ENCODE peak calls at places on chromosome 10, in seven cellular contexts. K is neural crest cell; Z is EL; H is central memory CD4-positive, alpha-beta T cell; O is GM20000; D is islet precursor cell; M is HuH-7.5. B is an unnamed sample.

GRCh38 chr10:113665806-113666354 is 2.0 kb upstream of the NRAP start:
- DNase-seq in K (no peak), Z (peak), H (no peak), O (no peak), D (peak), M (no peak), B (peak)

GRCh38 chr10:25682203-25682950 is 251.7 kb upstream of the MYO3A start:
- DNase-seq in K (no peak), Z (peak), H (no peak), O (no peak), D (no peak), M (no peak), B (peak)

GRCh38 chr10:128417776-128418175 is 291.6 kb upstream of the MKI67 start:
- DNase-seq in K (no peak), Z (no peak), H (no peak), O (no peak), D (no peak), M (no peak), B (no peak)

GRCh38 chr10:132448248-132448731 is 51.3 kb downstream of the PWWP2B start:
- DNase-seq in K (no peak), Z (peak), H (peak), O (peak), D (peak), M (peak), B (peak)

GRCh38 chr10:26780793-26781601 is 79.8 kb downstream of the ABI1 start:
- DNase-seq in K (no peak), Z (peak), H (no peak), O (no peak), D (peak), M (no peak), B (peak)

GRCh38 chr10:72038458-72039001 is 49.8 kb downstream of the SPOCK2 start:
- DNase-seq in K (no peak), Z (peak), H (no peak), O (no peak), D (peak), M (no peak), B (peak)

GRCh38 chr10:127524229-127524628 is 24.9 kb upstream of the NPS start:
- DNase-seq in K (no peak), Z (no peak), H (no peak), O (no peak), D (no peak), M (no peak), B (no peak)

GRCh38 chr10:36730316-36730715 is 395.1 kb upstream of the ANKRD30A start:
- DNase-seq in K (no peak), Z (peak), H (no peak), O (no peak), D (no peak), M (no peak), B (peak)

GRCh38 chr10:30007406-30007805 is 52.0 kb downstream of the JCAD start:
- DNase-seq in K (no peak), Z (no peak), H (no peak), O (no peak), D (no peak), M (no peak), B (no peak)

GRCh38 chr10:15433850-15434537 is 62.9 kb upstream of the FAM171A1 start:
- DNase-seq in K (peak), Z (peak), H (peak), O (peak), D (no peak), M (no peak), B (peak)

GRCh38 chr10:18140149-18140956 is at the start of gene CACNB2:
- DNase-seq in K (peak), Z (peak), H (no peak), O (peak), D (peak), M (peak), B (peak)

GRCh38 chr10:71805776-71806705 is 32.7 kb upstream of the VSIR start:
- DNase-seq in K (no peak), Z (no peak), H (no peak), O (no peak), D (peak), M (no peak), B (no peak)

GRCh38 chr10:132467464-132468149 is 70.0 kb upstream of the INPP5A start:
- DNase-seq in K (no peak), Z (no peak), H (no peak), O (no peak), D (no peak), M (no peak), B (no peak)

GRCh38 chr10:123356799-123357198 is 202.6 kb downstream of the BUB3 start:
- DNase-seq in K (no peak), Z (no peak), H (no peak), O (no peak), D (no peak), M (no peak), B (no peak)

GRCh38 chr10:113709221-113709838 is 29.6 kb downstream of the CASP7 start:
- DNase-seq in K (no peak), Z (peak), H (no peak), O (no peak), D (peak), M (no peak), B (peak)

GRCh38 chr10:124999433-125000365 is 57.8 kb downstream of the ZRANB1 start:
- DNase-seq in K (no peak), Z (no peak), H (no peak), O (peak), D (peak), M (no peak), B (peak)

GRCh38 chr10:60175418-60175817 is 214.3 kb downstream of the ANK3 start:
- DNase-seq in K (no peak), Z (no peak), H (no peak), O (no peak), D (peak), M (no peak), B (peak)

GRCh38 chr10:49118450-49118849 is 3.1 kb upstream of the VSTM4 start:
- DNase-seq in K (no peak), Z (no peak), H (no peak), O (no peak), D (peak), M (no peak), B (no peak)

GRCh38 chr10:17212802-17213204 is 11.3 kb upstream of the TRDMT1 start:
- DNase-seq in K (no peak), Z (no peak), H (no peak), O (no peak), D (no peak), M (no peak), B (no peak)

GRCh38 chr10:131702521-131703356 is 198.1 kb upstream of the PPP2R2D start:
- DNase-seq in K (no peak), Z (no peak), H (no peak), O (no peak), D (peak), M (no peak), B (no peak)

GRCh38 chr10:49759787-49760551 is 2.2 kb downstream of the OGDHL start:
- DNase-seq in K (no peak), Z (no peak), H (no peak), O (peak), D (peak), M (no peak), B (no peak)

GRCh38 chr10:100826983-100827818 is 81.8 kb downstream of the PAX2 start:
- DNase-seq in K (no peak), Z (no peak), H (no peak), O (peak), D (peak), M (peak), B (peak)

GRCh38 chr10:6200588-6201510 is 1.9 kb upstream of the PFKFB3 start:
- DNase-seq in K (peak), Z (peak), H (peak), O (peak), D (peak), M (no peak), B (peak)

GRCh38 chr10:128429835-128430513 is 303.8 kb upstream of the MKI67 start:
- DNase-seq in K (no peak), Z (no peak), H (no peak), O (no peak), D (no peak), M (no peak), B (no peak)

GRCh38 chr10:112131361-112131760 is 52.2 kb downstream of the GPAM start:
- DNase-seq in K (no peak), Z (no peak), H (no peak), O (no peak), D (peak), M (no peak), B (no peak)

GRCh38 chr10:75108684-75109458 is 2.6 kb upstream of the SAMD8 start:
- DNase-seq in K (peak), Z (peak), H (no peak), O (no peak), D (peak), M (peak), B (peak)

GRCh38 chr10:20089884-20090283 is 273.7 kb downstream of the PLXDC2 start:
- DNase-seq in K (no peak), Z (no peak), H (no peak), O (no peak), D (no peak), M (no peak), B (no peak)

GRCh38 chr10:22615819-22616499 is 98.4 kb downstream of the PIP4K2A start:
- DNase-seq in K (peak), Z (peak), H (peak), O (peak), D (peak), M (peak), B (no peak)

GRCh38 chr10:98374176-98374969 is 40.6 kb downstream of the PYROXD2 start:
- DNase-seq in K (no peak), Z (peak), H (no peak), O (no peak), D (peak), M (no peak), B (peak)

GRCh38 chr10:101273736-101274135 is 44.5 kb upstream of the LBX1 start:
- DNase-seq in K (no peak), Z (no peak), H (no peak), O (no peak), D (peak), M (no peak), B (no peak)

GRCh38 chr10:75070478-75071163 is 40.8 kb upstream of the SAMD8 start:
- DNase-seq in K (no peak), Z (no peak), H (no peak), O (no peak), D (no peak), M (no peak), B (no peak)

GRCh38 chr10:42753507-42754154 is 29.0 kb upstream of the BMS1 start:
- DNase-seq in K (no peak), Z (peak), H (no peak), O (peak), D (no peak), M (no peak), B (peak)

GRCh38 chr10:86169066-86169465 is 197.5 kb downstream of the GRID1 start:
- DNase-seq in K (no peak), Z (no peak), H (no peak), O (no peak), D (no peak), M (no peak), B (no peak)

GRCh38 chr10:14439451-14440259 is 108.9 kb upstream of the FRMD4A start:
- DNase-seq in K (no peak), Z (peak), H (no peak), O (no peak), D (no peak), M (no peak), B (peak)

GRCh38 chr10:132876967-132877366 is 65.4 kb downstream of the CFAP46 start:
- DNase-seq in K (no peak), Z (no peak), H (no peak), O (no peak), D (peak), M (no peak), B (no peak)

GRCh38 chr10:34522542-34522941 is 292.6 kb downstream of the PARD3 start:
- DNase-seq in K (no peak), Z (peak), H (no peak), O (peak), D (no peak), M (no peak), B (no peak)

GRCh38 chr10:45354261-45354660 is 19.8 kb upstream of the ALOX5 start:
- DNase-seq in K (no peak), Z (peak), H (no peak), O (no peak), D (no peak), M (no peak), B (peak)